ENCODE peak calls at places on chromosomes 3 and 15, in four cellular contexts. S, I, Q and R are unnamed samples.

GRCh38 chr3:100024520-100025303 is 89.6 kb downstream of the FILIP1L start:
- DNase-seq in Q (no peak), I (no peak), S (peak; percentile 49), R (no peak)

GRCh38 chr3:95334461-95334860 is 1271.6 kb downstream of the NSUN3 start:
- DNase-seq in S (no peak), I (no peak), Q (no peak), R (no peak)

GRCh38 chr3:66036586-66037061 is 2.1 kb downstream of the MAGI1 start:
- DNase-seq in S (peak; percentile 46), I (no peak), Q (no peak), R (no peak)

GRCh38 chr3:197471221-197472010 is 84.4 kb downstream of the BDH1 start:
- DNase-seq in Q (peak; percentile 35), S (no peak), I (no peak), R (no peak)

GRCh38 chr3:173465112-173465511 is 67.6 kb downstream of the NLGN1 start:
- DNase-seq in Q (no peak), S (peak; percentile 36), I (no peak), R (no peak)

GRCh38 chr3:44554626-44555592 is at the start of gene ZKSCAN7:
- DNase-seq in S (peak; percentile 71), I (no peak), Q (peak; percentile 84), R (peak; percentile 61)

GRCh38 chr3:184015381-184016019 is 2.2 kb downstream of the ABCC5 start:
- DNase-seq in I (no peak), S (no peak), Q (no peak), R (no peak)

GRCh38 chr3:152121292-152121654 is 147.5 kb upstream of the MBNL1 start:
- DNase-seq in I (peak; percentile 13), Q (no peak), S (peak; percentile 94), R (no peak)

GRCh38 chr3:159861369-159861987 is 127.2 kb upstream of the IL12A start:
- DNase-seq in I (no peak), Q (no peak), S (no peak), R (no peak)

GRCh38 chr15:58037902-58038301 is 27.6 kb downstream of the ALDH1A2 start:
- DNase-seq in Q (no peak), I (no peak), S (no peak), R (no peak)

GRCh38 chr3:193946945-193947344 is 189.0 kb upstream of the HES1 start:
- DNase-seq in Q (no peak), I (no peak), S (no peak), R (no peak)

GRCh38 chr3:62011667-62012066 is 361.7 kb downstream of the FEZF2 start:
- DNase-seq in I (no peak), Q (no peak), S (peak; percentile 37), R (no peak)

GRCh38 chr3:10933021-10933420 is 59.5 kb upstream of the SLC6A1 start:
- DNase-seq in S (no peak), I (no peak), Q (peak; percentile 28), R (no peak)

GRCh38 chr15:72515591-72516389 is 41.7 kb downstream of the ARIH1 start:
- DNase-seq in I (no peak), Q (no peak), S (peak; percentile 56), R (no peak)

GRCh38 chr3:10286596-10287295 is 6.0 kb downstream of the GHRL start:
- DNase-seq in Q (no peak), S (peak; percentile 84), I (peak; percentile 13), R (no peak)

GRCh38 chr3:114953215-114953799 is 193.8 kb downstream of the ZBTB20 start:
- DNase-seq in Q (no peak), S (no peak), I (no peak), R (no peak)

GRCh38 chr3:119211803-119212202 is 28.9 kb downstream of the B4GALT4 start:
- DNase-seq in Q (no peak), I (no peak), S (no peak), R (no peak)

GRCh38 chr3:184761120-184761841 is 49.4 kb upstream of the MAGEF1 start:
- DNase-seq in S (peak; percentile 97), Q (no peak), I (no peak), R (no peak)

GRCh38 chr3:176896640-176897039 is 300.6 kb downstream of the TBL1XR1 start:
- DNase-seq in Q (no peak), S (no peak), I (no peak), R (no peak)

GRCh38 chr3:112315791-112316190 is 17.2 kb upstream of the CD200 start:
- DNase-seq in I (no peak), Q (no peak), S (no peak), R (no peak)

GRCh38 chr3:112321867-112322652 is 10.9 kb upstream of the CD200 start:
- DNase-seq in S (no peak), I (no peak), Q (no peak), R (no peak)

GRCh38 chr3:112319516-112320276 is 13.3 kb upstream of the CD200 start:
- DNase-seq in Q (no peak), S (no peak), I (no peak), R (no peak)

GRCh38 chr3:112320698-112321097 is 12.3 kb upstream of the CD200 start:
- DNase-seq in Q (no peak), I (no peak), S (no peak), R (no peak)
- H3K4me1 ChIP-seq in Q (no peaks in the 10 kb centered on the region), I (no peaks in the 10 kb centered on the region), S (peaks cover 37% of the 10 kb centered on the region), R (no peaks in the 10 kb centered on the region)

GRCh38 chr3:107846282-107846852 is 244.5 kb downstream of the CD47 start:
- DNase-seq in S (peak; percentile 81), Q (peak; percentile 79), I (peak; percentile 39), R (no peak)
- TF ChIP-seq CTCF in S (peak; percentile 83), Q (peak; percentile 67), I (peak; percentile 85), R (peak; percentile 40)

GRCh38 chr15:76337739-76338554 is 1.4 kb downstream of the ISL2 start:
- DNase-seq in I (no peak), S (no peak), Q (no peak), R (peak; percentile 62)

GRCh38 chr15:76335851-76336253 is 721 bp upstream of the ISL2 start:
- DNase-seq in Q (no peak), S (no peak), I (no peak), R (peak; percentile 16)

GRCh38 chr15:76335129-76335850 is 1.3 kb upstream of the ISL2 start:
- DNase-seq in I (no peak), S (no peak), Q (no peak), R (peak; percentile 55)

GRCh38 chr15:76337047-76337738 is 620 bp downstream of the ISL2 start:
- DNase-seq in Q (no peak), I (no peak), S (no peak), R (peak; percentile 39)

DNA sequence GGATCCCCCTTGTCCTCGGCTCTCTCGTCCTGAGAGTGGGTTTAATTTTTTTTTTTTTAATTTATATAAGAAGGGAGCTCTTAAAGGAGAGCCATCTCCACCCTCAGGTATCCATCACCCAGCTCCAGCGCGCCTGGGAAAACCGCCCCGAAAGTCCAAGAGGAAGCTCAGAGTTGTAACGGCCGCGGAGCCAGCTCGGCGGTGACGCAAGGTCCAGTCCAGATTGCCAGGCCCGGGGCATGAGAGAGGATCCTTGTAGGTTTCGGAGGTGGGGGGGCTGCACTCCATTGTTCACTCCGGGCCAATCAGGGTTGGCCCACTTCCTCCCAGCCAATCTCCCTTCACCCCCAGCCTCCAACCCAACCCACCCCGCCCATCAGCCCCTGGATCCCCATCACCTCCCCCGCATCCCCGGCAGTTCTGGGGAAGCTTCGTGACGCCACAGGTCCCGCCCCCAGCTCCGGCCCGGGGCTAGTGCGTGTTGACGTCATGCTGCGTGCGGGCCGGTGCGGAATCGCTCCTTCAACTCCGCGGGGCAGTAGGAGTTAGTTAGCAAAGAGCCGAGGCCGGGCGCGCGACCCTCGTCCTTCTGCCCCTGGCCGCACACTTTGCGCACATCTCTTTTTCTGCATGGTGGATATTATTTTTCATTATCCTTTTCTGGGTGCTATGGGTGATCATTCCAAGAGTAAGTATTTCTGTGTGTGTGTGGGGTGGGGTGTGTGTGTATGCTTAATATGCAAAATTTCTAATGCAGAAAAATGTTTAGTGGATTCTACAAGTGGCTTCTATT is at the start of gene ISL2:
- DNase-seq in I (no peak), S (peak; percentile 91), Q (peak; percentile 87), R (peak; percentile 87)
- H3K4me1 ChIP-seq in I (peaks cover 3% of the 10 kb centered on the region), S (peaks cover 20% of the 10 kb centered on the region), Q (peaks cover 31% of the 10 kb centered on the region), R (peaks cover 38% of the 10 kb centered on the region)

DNA sequence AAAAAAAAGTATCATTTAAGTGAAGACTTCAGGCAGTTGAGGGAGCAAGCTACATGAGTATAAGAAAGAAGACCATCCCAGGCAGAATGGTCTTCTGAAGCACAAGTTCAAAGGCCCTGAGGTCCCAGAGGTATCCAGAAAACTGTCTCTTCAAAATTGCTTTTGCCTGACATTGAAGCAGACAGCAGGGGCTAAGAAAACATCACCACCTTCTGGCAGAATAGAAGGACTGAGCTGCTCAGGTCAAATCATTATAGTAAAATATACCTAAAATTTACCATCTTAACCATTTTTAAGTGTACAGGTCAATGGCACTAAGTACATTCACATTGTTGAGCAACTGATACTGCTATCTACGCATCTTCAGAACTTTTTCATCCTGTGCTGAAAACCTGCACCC is 16.4 kb downstream of the GPR160 start:
- DNase-seq in I (no peak), Q (no peak), S (no peak), R (no peak)
- TF ChIP-seq CTCF in I (no peak), Q (no peak), S (peak; percentile 39), R (no peak)

DNA sequence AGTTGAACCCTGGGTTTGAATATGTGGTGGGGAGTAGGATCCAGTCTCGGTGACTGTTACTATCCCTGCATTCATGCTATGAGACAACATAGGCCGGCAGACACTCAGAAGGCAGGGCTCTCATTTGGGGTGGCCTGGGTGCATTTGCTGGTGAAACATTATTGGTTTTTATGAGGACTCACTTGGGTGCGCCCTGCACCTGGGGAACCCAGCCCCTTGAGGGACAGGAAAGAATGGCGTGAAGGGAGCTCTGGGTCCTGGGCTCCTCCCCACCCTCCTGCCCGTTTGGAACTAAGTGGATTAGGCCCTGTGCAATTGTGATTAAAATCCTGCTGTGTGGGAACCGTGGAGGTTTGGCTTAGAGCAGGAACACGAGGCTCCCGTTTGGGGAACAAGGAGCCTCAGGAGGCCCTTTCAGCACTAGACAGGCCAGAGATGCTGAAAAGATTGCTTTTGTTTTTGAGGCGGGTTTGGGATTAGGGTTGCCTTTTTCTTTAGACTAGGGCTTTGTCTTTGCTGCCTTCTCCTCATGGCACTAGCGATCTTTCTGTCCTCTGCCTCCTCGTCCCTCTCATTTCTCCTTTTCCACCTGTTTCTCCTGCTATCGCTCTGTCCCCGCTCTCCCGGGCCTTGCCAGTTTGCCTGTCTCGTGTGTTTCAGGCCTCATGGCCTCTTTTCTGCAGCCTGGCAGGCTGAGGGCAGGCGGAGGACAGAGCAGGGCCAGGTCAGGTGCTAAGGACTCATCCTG is 8.4 kb downstream of the MAPKAPK3 start:
- DNase-seq in Q (no peak), S (no peak), I (no peak), R (no peak)
- H3K4me1 ChIP-seq in Q (peaks cover 38% of the 10 kb centered on the region), S (peaks cover 14% of the 10 kb centered on the region), I (no peaks in the 10 kb centered on the region), R (peaks cover 17% of the 10 kb centered on the region)